ENCODE peak calls at places on chromosome 13, in seven cellular contexts. T, G, E, A, Z, W and V are unnamed samples.

GRCh38 chr13:106736941-106737340 is 169.0 kb upstream of the ARGLU1 start:
- DNase-seq in T (no peak), G (no peak), E (no peak), A (no peak), Z (no peak), W (no peak), V (no peak)

GRCh38 chr13:103100795-103101194 is 34.6 kb upstream of the SLC10A2 start:
- DNase-seq in T (no peak), G (no peak), E (no peak), A (no peak), Z (no peak), W (no peak), V (no peak)

GRCh38 chr13:95573226-95573625 is 20.7 kb downstream of the CLDN10 start:
- DNase-seq in T (no peak), G (no peak), E (no peak), A (no peak), Z (no peak), W (no peak), V (no peak)

GRCh38 chr13:53028063-53028462 is 550 bp upstream of the OLFM4 start:
- DNase-seq in T (no peak), G (no peak), E (no peak), A (no peak), Z (no peak), W (no peak), V (no peak)

GRCh38 chr13:40981361-40981760 is 37.8 kb downstream of the ELF1 start:
- DNase-seq in T (no peak), G (no peak), E (no peak), A (no peak), Z (no peak), W (no peak), V (no peak)

GRCh38 chr13:49516467-49516866 is 20.7 kb downstream of the PHF11 start:
- DNase-seq in T (no peak), G (no peak), E (no peak), A (no peak), Z (no peak), W (no peak), V (no peak)

GRCh38 chr13:51821666-51822065 is 17.7 kb upstream of the DHRS12 start:
- DNase-seq in T (no peak), G (no peak), E (no peak), A (peak), Z (no peak), W (no peak), V (no peak)

GRCh38 chr13:77810430-77810829 is 108.2 kb downstream of the EDNRB start:
- DNase-seq in T (no peak), G (no peak), E (no peak), A (no peak), Z (no peak), W (no peak), V (no peak)

GRCh38 chr13:101989798-101990350 is 412.0 kb downstream of the FGF14 start:
- DNase-seq in T (no peak), G (no peak), E (no peak), A (no peak), Z (no peak), W (no peak), V (no peak)

GRCh38 chr13:75469087-75469486 is 12.9 kb downstream of the TBC1D4 start:
- DNase-seq in T (no peak), G (no peak), E (no peak), A (no peak), Z (no peak), W (no peak), V (no peak)

GRCh38 chr13:48412881-48413351 is at the start of gene LPAR6:
- DNase-seq in T (no peak), G (no peak), E (no peak), A (no peak), Z (peak), W (no peak), V (peak)

GRCh38 chr13:30108216-30108912 is 199.0 kb downstream of the KATNAL1 start:
- DNase-seq in T (no peak), G (no peak), E (no peak), A (no peak), Z (no peak), W (no peak), V (no peak)

GRCh38 chr13:113886561-113887112 is 22.8 kb upstream of the GAS6 start:
- DNase-seq in T (no peak), G (no peak), E (no peak), A (peak), Z (no peak), W (no peak), V (no peak)

GRCh38 chr13:62997038-62997619 is 1581.5 kb upstream of the PCDH20 start:
- DNase-seq in T (no peak), G (no peak), E (no peak), A (no peak), Z (no peak), W (no peak), V (no peak)

GRCh38 chr13:111981446-111982165 is 85.3 kb upstream of the SOX1 start:
- DNase-seq in T (no peak), G (no peak), E (no peak), A (no peak), Z (no peak), W (no peak), V (no peak)

GRCh38 chr13:38783992-38784875 is 97.4 kb downstream of the FREM2 start:
- DNase-seq in T (no peak), G (no peak), E (no peak), A (no peak), Z (peak), W (peak), V (no peak)

GRCh38 chr13:34750078-34750703 is 191.9 kb upstream of the NBEA start:
- DNase-seq in T (no peak), G (peak), E (no peak), A (no peak), Z (peak), W (no peak), V (peak)

GRCh38 chr13:75173457-75174356 is 308.3 kb downstream of the TBC1D4 start:
- DNase-seq in T (no peak), G (no peak), E (no peak), A (no peak), Z (no peak), W (no peak), V (no peak)

GRCh38 chr13:110331362-110331761 is 24.3 kb downstream of the COL4A2 start:
- DNase-seq in T (no peak), G (no peak), E (no peak), A (no peak), Z (no peak), W (no peak), V (no peak)

GRCh38 chr13:113103646-113104045 is 1.9 kb upstream of the F7 start:
- DNase-seq in T (no peak), G (no peak), E (no peak), A (no peak), Z (no peak), W (no peak), V (no peak)

GRCh38 chr13:63700366-63700765 is 2284.7 kb upstream of the PCDH20 start:
- DNase-seq in T (no peak), G (no peak), E (no peak), A (no peak), Z (no peak), W (no peak), V (no peak)

GRCh38 chr13:44298314-44298713 is 75.3 kb upstream of the SERP2 start:
- DNase-seq in T (no peak), G (no peak), E (no peak), A (no peak), Z (no peak), W (no peak), V (no peak)

GRCh38 chr13:34076319-34076718 is 258.4 kb downstream of the RFC3 start:
- DNase-seq in T (no peak), G (no peak), E (no peak), A (no peak), Z (no peak), W (no peak), V (no peak)

GRCh38 chr13:89923731-89924130 is 1423.8 kb upstream of the MIR17HG start:
- DNase-seq in T (no peak), G (no peak), E (no peak), A (no peak), Z (no peak), W (no peak), V (no peak)

GRCh38 chr13:89923052-89923451 is 1424.4 kb upstream of the MIR17HG start:
- DNase-seq in T (no peak), G (no peak), E (no peak), A (no peak), Z (no peak), W (no peak), V (no peak)

GRCh38 chr13:89920461-89920860 is 1427.0 kb upstream of the MIR17HG start:
- DNase-seq in T (no peak), G (no peak), E (no peak), A (no peak), Z (no peak), W (no peak), V (no peak)

GRCh38 chr13:89930861-89931260 is 1416.6 kb upstream of the MIR17HG start:
- DNase-seq in T (no peak), G (no peak), E (no peak), A (no peak), Z (no peak), W (no peak), V (no peak)

DNA sequence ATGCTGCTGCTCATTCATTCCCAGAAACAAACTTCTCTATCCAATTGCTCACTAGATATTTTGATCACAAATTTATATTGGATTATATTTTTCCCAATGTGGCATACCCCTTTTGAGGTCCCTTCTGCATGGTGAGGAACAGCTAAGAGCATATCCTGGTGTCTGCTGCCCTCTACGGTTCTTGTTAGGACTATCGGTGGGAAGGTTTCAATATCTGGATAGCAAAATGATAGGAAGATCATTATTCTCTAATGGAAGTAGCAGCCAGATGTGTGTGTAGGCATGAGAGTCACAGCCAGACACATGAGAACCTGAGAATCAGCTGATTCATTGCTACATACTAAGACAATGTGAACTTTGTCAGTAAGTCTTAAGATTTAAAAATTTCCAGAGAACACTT is 1422.4 kb upstream of the MIR17HG start:
- DNase-seq in T (no peak), G (no peak), E (no peak), A (no peak), Z (no peak), W (no peak), V (peak)
- TF ChIP-seq CTCF in T (no peak), G (peak), E (no peak), A (no peak), Z (no peak), W (no peak), V (peak)

DNA sequence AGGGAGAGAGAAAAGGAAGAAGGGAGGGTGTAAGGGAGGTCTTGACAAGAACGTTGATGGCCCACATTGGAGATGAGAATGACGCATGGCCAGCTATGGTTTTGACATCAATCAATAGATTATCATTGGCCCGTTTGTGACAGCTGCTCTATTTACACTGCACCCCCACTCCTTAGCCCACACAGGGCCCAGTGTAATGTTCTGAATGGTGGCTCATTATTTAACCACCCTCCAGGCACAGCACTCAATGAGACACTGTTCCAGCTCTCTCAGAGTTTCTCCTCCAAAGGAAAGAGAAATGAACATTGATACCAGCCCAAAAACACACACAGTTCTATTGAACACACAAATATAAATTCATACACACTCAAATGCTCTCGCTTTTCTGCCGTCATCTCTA is 173.0 kb upstream of the IPO5 start:
- DNase-seq in T (no peak), G (peak), E (no peak), A (no peak), Z (no peak), W (no peak), V (no peak)
- TF ChIP-seq CTCF in T (no peak), G (no peak), E (no peak), A (no peak), Z (no peak), W (no peak), V (no peak)

DNA sequence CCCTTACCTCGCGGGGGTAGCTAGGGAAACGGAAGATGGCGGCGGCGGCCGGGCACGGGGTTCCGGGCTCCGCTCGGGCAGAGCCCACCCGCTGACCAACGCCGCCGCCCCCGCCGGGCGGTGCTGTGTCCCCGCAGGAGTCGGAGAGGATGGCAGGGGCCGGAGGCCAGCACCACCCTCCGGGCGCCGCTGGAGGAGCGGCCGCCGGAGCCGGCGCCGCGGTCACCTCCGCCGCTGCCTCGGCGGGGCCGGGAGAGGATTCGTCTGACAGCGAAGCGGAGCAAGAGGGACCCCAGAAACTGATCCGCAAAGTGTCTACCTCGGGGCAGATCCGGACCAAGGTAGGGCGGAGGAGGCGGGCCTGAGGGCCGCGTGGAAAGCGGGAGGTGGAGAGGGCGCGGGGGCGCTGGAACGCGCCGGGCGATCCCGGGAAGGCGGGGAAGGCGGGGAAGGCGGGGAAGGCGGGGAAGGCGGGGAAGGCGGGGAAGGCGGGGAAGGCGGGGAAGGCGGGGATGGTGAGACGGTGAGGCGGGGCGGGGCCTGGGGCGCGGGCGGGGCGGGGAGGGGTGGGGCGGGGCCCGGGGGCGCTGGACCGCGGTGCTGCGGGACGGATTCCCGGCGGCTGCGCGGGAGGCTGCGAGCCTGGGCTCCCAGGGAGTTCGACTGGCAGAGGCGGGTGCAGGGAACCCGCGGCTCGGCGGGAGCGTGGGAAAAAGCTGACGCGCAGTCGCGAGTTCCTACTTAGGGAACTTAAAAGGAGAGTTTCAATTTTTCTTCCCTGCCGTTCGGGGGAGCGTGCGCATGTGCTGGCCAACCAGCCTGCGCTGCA is at the start of gene DGKH:
- DNase-seq in T (peak), G (peak), E (no peak), A (no peak), Z (peak), W (peak), V (peak)
- TF ChIP-seq CTCF in T (no peak), G (no peak), E (no peak), A (no peak), Z (no peak), W (no peak), V (peak)

GRCh38 chr13:108182652-108183051 is 32.7 kb downstream of the LIG4 start:
- DNase-seq in T (no peak), G (no peak), E (no peak), A (no peak), Z (no peak), W (no peak), V (no peak)

GRCh38 chr13:108176685-108177274 is 38.6 kb downstream of the LIG4 start:
- DNase-seq in T (no peak), G (peak), E (no peak), A (peak), Z (peak), W (peak), V (peak)

GRCh38 chr13:108178105-108178504 is 37.2 kb downstream of the LIG4 start:
- DNase-seq in T (no peak), G (no peak), E (no peak), A (no peak), Z (no peak), W (no peak), V (no peak)
- TF ChIP-seq CTCF in T (no peak), G (no peak), E (no peak), A (no peak), Z (no peak), W (no peak), V (no peak)